ENCODE peak calls at places on chromosomes 7 and 10, in six cellular contexts. Z is bronchial epithelial cell; T is AG04450; H is OCI-LY7; K is CD4-positive, alpha-beta T cell; Q is GM12865. P is an unnamed sample.

GRCh38 chr10:103661951-103662405 is 168.5 kb downstream of the NEURL1 start:
- DNase-seq in Z (no peak), T (no peak), H (no peak), K (no peak), Q (no peak), P (no peak)

GRCh38 chr10:88117227-88117626 is 253.8 kb downstream of the PTEN start:
- DNase-seq in Z (no peak), T (no peak), H (peak; percentile 23), K (no peak), Q (peak; percentile 80), P (peak; percentile 90)

GRCh38 chr10:101124933-101125332 is 6.2 kb upstream of the TLX1 start:
- DNase-seq in Z (no peak), T (no peak), H (no peak), K (no peak), Q (no peak), P (no peak)

GRCh38 chr7:70681847-70682350 is 450.0 kb upstream of the GALNT17 start:
- DNase-seq in Z (no peak), T (no peak), H (peak; percentile 45), K (no peak), Q (peak; percentile 79), P (peak; percentile 45)

GRCh38 chr10:68135922-68136718 is 26.8 kb downstream of the MYPN start:
- DNase-seq in Z (peak; percentile 94), T (no peak), H (no peak), K (no peak), Q (no peak), P (no peak)

GRCh38 chr10:90751107-90751997 is 106.5 kb downstream of the HTR7 start:
- DNase-seq in Z (peak; percentile 62), T (no peak), H (peak; percentile 44), K (no peak), Q (peak; percentile 72), P (peak; percentile 71)

GRCh38 chr7:15921576-15921975 is 235.1 kb upstream of the MEOX2 start:
- DNase-seq in Z (peak; percentile 71), T (no peak), H (no peak), K (no peak), Q (no peak), P (no peak)

GRCh38 chr10:86048571-86048970 is 318.0 kb downstream of the GRID1 start:
- DNase-seq in Z (no peak), T (no peak), H (no peak), K (no peak), Q (no peak), P (no peak)

GRCh38 chr10:124020871-124021823 is 72.3 kb downstream of the CHST15 start:
- DNase-seq in Z (peak; percentile 84), T (no peak), H (no peak), K (no peak), Q (no peak), P (no peak)

GRCh38 chr10:88853155-88853554 is 1.5 kb upstream of the ANKRD22 start:
- DNase-seq in Z (no peak), T (no peak), H (no peak), K (no peak), Q (no peak), P (no peak)

GRCh38 chr10:12835709-12836108 is 165.8 kb downstream of the CCDC3 start:
- DNase-seq in Z (peak; percentile 79), T (no peak), H (no peak), K (no peak), Q (no peak), P (no peak)

GRCh38 chr10:79136227-79137005 is 67.7 kb downstream of the ZMIZ1 start:
- DNase-seq in Z (no peak), T (no peak), H (peak; percentile 17), K (no peak), Q (no peak), P (peak; percentile 42)

GRCh38 chr7:1243964-1244416 is 11.3 kb downstream of the UNCX start:
- DNase-seq in Z (no peak), T (no peak), H (no peak), K (no peak), Q (no peak), P (no peak)
- TF ChIP-seq CTCF in Z (no peak), T (no peak), H (no peak), K (no peak), Q (no peak), P (no peak)

GRCh38 chr7:90244909-90245841 is at the start of gene CFAP69:
- DNase-seq in Z (peak; percentile 71), T (peak; percentile 50), H (no peak), K (peak; percentile 81), Q (peak; percentile 90), P (peak; percentile 92)
- TF ChIP-seq CTCF in Z (peak; percentile 50), T (peak; percentile 42), H (no peak), K (no peak), Q (peak; percentile 23), P (no peak)

DNA sequence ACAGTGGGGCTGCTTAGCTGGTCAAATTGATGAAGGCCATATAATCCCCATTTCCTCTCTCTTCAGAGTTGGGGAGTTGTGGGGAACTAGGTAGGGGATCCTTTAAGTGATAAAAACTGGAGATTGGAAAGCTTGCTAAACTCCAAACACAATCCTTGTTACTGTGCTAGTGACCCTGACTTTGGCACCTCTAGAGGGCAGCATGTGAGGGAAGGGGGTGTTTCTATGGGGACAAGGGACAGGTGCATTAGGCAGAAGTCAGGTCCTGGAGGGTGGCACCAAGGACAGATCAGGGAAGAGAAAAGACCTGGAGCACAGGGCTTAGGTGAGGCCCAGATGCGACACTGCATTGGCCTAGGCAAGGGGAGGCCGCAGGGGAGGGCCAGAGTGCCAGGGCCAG is 66.9 kb downstream of the CDHR3 start:
- DNase-seq in Z (no peak), T (no peak), H (no peak), K (no peak), Q (no peak), P (no peak)
- TF ChIP-seq CTCF in Z (no peak), T (no peak), H (peak; percentile 56), K (no peak), Q (no peak), P (no peak)

GRCh38 chr7:45984386-45985295 is 63.6 kb upstream of the IGFBP3 start:
- DNase-seq in Z (no peak), T (no peak), H (no peak), K (no peak), Q (peak; percentile 26), P (no peak)

GRCh38 chr7:45987521-45988290 is 66.6 kb upstream of the IGFBP3 start:
- DNase-seq in Z (no peak), T (no peak), H (no peak), K (no peak), Q (no peak), P (no peak)

GRCh38 chr7:45986355-45987298 is 65.6 kb upstream of the IGFBP3 start:
- DNase-seq in Z (no peak), T (no peak), H (no peak), K (no peak), Q (no peak), P (no peak)

GRCh38 chr7:45983720-45984032 is 62.6 kb upstream of the IGFBP3 start:
- DNase-seq in Z (no peak), T (no peak), H (no peak), K (no peak), Q (no peak), P (no peak)

DNA sequence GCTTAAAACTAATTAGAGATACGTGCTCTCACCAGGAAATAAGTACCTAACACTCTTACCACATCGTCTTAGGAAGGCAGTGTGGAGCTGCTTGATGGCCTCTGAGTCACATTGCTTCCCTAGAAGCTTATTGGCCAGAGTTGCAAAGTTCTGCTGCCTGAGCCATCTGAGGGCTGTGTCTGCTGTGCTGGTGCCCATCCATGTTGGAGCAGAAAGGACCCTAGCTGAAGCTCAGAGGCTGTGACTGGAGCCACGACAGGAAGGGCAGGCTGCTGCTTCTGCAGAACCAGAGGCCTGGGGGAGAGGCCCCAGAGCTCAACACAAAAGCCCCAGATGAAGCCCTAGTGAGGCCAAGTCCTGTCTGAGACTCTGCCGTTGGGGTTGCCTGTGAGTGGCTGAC is 64.8 kb upstream of the IGFBP3 start:
- DNase-seq in Z (peak; percentile 81), T (peak; percentile 26), H (no peak), K (no peak), Q (no peak), P (no peak)
- TF ChIP-seq CTCF in Z (no peak), T (no peak), H (no peak), K (no peak), Q (no peak), P (no peak)

P was measured in activated CD8-positive, alpha-beta T cell treated with anti-CD3 and anti-CD28 coated beads for 36 hours.